ENCODE peak calls at places on chromosomes 2 and 18, in six cellular contexts. One of them, this sample, is unnamed.

GRCh38 chr2:98188351-98189046 is 101.5 kb downstream of the VWA3B start:
- DNase-seq in iris pigment epithelial cell: no peak
- DNase-seq in GM10248: no peak
- DNase-seq in RPMI7951: peak; percentile 11
- DNase-seq in stimulated activated CD4-positive, alpha-beta T cell treated with anti-CD3 and anti-CD28 coated beads, Interleukin-12 subunit alpha, Interleukin-12 subunit beta, amount 100 ng/mL, for 4 hours: no peak
- DNase-seq in endothelial cell: no peak
- DNase-seq in this sample: no peak

GRCh38 chr18:13703899-13704298 is 22.5 kb downstream of the FAM210A start:
- DNase-seq in endothelial cell: no peak
- DNase-seq in RPMI7951: peak; percentile 24
- DNase-seq in GM10248: no peak
- DNase-seq in iris pigment epithelial cell: peak; percentile 20
- DNase-seq in stimulated activated CD4-positive, alpha-beta T cell treated with anti-CD3 and anti-CD28 coated beads, Interleukin-12 subunit alpha, Interleukin-12 subunit beta, amount 100 ng/mL, for 4 hours: no peak
- DNase-seq in this sample: no peak

GRCh38 chr2:85255813-85256581 is 71.8 kb downstream of the TGOLN2 start:
- DNase-seq in GM10248: no peak
- DNase-seq in iris pigment epithelial cell: peak; percentile 57
- DNase-seq in endothelial cell: peak; percentile 49
- DNase-seq in stimulated activated CD4-positive, alpha-beta T cell treated with anti-CD3 and anti-CD28 coated beads, Interleukin-12 subunit alpha, Interleukin-12 subunit beta, amount 100 ng/mL, for 4 hours: no peak
- DNase-seq in RPMI7951: no peak
- DNase-seq in this sample: no peak

GRCh38 chr2:29281585-29281984 is 166.4 kb downstream of the CLIP4 start:
- DNase-seq in GM10248: no peak
- DNase-seq in stimulated activated CD4-positive, alpha-beta T cell treated with anti-CD3 and anti-CD28 coated beads, Interleukin-12 subunit alpha, Interleukin-12 subunit beta, amount 100 ng/mL, for 4 hours: no peak
- DNase-seq in endothelial cell: no peak
- DNase-seq in iris pigment epithelial cell: peak; percentile 65
- DNase-seq in RPMI7951: peak; percentile 66
- DNase-seq in this sample: no peak

GRCh38 chr18:34848695-34849094 is 138.6 kb downstream of the DTNA start:
- DNase-seq in endothelial cell: no peak
- DNase-seq in iris pigment epithelial cell: no peak
- DNase-seq in GM10248: no peak
- DNase-seq in RPMI7951: no peak
- DNase-seq in stimulated activated CD4-positive, alpha-beta T cell treated with anti-CD3 and anti-CD28 coated beads, Interleukin-12 subunit alpha, Interleukin-12 subunit beta, amount 100 ng/mL, for 4 hours: no peak
- DNase-seq in this sample: no peak

GRCh38 chr2:2823061-2823753 is 492.1 kb upstream of the MYT1L start:
- DNase-seq in stimulated activated CD4-positive, alpha-beta T cell treated with anti-CD3 and anti-CD28 coated beads, Interleukin-12 subunit alpha, Interleukin-12 subunit beta, amount 100 ng/mL, for 4 hours: no peak
- DNase-seq in GM10248: no peak
- DNase-seq in RPMI7951: no peak
- DNase-seq in iris pigment epithelial cell: no peak
- DNase-seq in endothelial cell: no peak
- DNase-seq in this sample: no peak

GRCh38 chr2:197940346-197940745 is 136.0 kb downstream of the PLCL1 start:
- DNase-seq in endothelial cell: no peak
- DNase-seq in GM10248: no peak
- DNase-seq in RPMI7951: no peak
- DNase-seq in stimulated activated CD4-positive, alpha-beta T cell treated with anti-CD3 and anti-CD28 coated beads, Interleukin-12 subunit alpha, Interleukin-12 subunit beta, amount 100 ng/mL, for 4 hours: no peak
- DNase-seq in iris pigment epithelial cell: no peak
- DNase-seq in this sample: no peak

GRCh38 chr18:34511435-34511834 is 198.7 kb upstream of the DTNA start:
- DNase-seq in endothelial cell: no peak
- DNase-seq in GM10248: no peak
- DNase-seq in iris pigment epithelial cell: no peak
- DNase-seq in stimulated activated CD4-positive, alpha-beta T cell treated with anti-CD3 and anti-CD28 coated beads, Interleukin-12 subunit alpha, Interleukin-12 subunit beta, amount 100 ng/mL, for 4 hours: no peak
- DNase-seq in RPMI7951: no peak
- DNase-seq in this sample: no peak

GRCh38 chr18:22848618-22849017 is 84.5 kb upstream of the RBBP8 start:
- DNase-seq in GM10248: no peak
- DNase-seq in stimulated activated CD4-positive, alpha-beta T cell treated with anti-CD3 and anti-CD28 coated beads, Interleukin-12 subunit alpha, Interleukin-12 subunit beta, amount 100 ng/mL, for 4 hours: no peak
- DNase-seq in iris pigment epithelial cell: peak; percentile 91
- DNase-seq in RPMI7951: no peak
- DNase-seq in endothelial cell: no peak
- DNase-seq in this sample: no peak

GRCh38 chr2:237433920-237434319 is 20.0 kb upstream of the COL6A3 start:
- DNase-seq in RPMI7951: no peak
- DNase-seq in endothelial cell: no peak
- DNase-seq in stimulated activated CD4-positive, alpha-beta T cell treated with anti-CD3 and anti-CD28 coated beads, Interleukin-12 subunit alpha, Interleukin-12 subunit beta, amount 100 ng/mL, for 4 hours: no peak
- DNase-seq in iris pigment epithelial cell: no peak
- DNase-seq in GM10248: no peak
- DNase-seq in this sample: no peak

GRCh38 chr2:65388051-65388531 is 44.3 kb downstream of the SPRED2 start:
- DNase-seq in endothelial cell: no peak
- DNase-seq in RPMI7951: peak; percentile 67
- DNase-seq in GM10248: peak; percentile 53
- DNase-seq in iris pigment epithelial cell: no peak
- DNase-seq in stimulated activated CD4-positive, alpha-beta T cell treated with anti-CD3 and anti-CD28 coated beads, Interleukin-12 subunit alpha, Interleukin-12 subunit beta, amount 100 ng/mL, for 4 hours: no peak
- DNase-seq in this sample: peak; percentile 40

GRCh38 chr2:226641008-226641407 is 158.6 kb downstream of the IRS1 start:
- DNase-seq in stimulated activated CD4-positive, alpha-beta T cell treated with anti-CD3 and anti-CD28 coated beads, Interleukin-12 subunit alpha, Interleukin-12 subunit beta, amount 100 ng/mL, for 4 hours: no peak
- DNase-seq in endothelial cell: no peak
- DNase-seq in RPMI7951: no peak
- DNase-seq in iris pigment epithelial cell: no peak
- DNase-seq in GM10248: no peak
- DNase-seq in this sample: no peak

GRCh38 chr2:239983004-239983778 is 42.0 kb downstream of the NDUFA10 start:
- DNase-seq in endothelial cell: no peak
- DNase-seq in GM10248: no peak
- DNase-seq in RPMI7951: no peak
- DNase-seq in stimulated activated CD4-positive, alpha-beta T cell treated with anti-CD3 and anti-CD28 coated beads, Interleukin-12 subunit alpha, Interleukin-12 subunit beta, amount 100 ng/mL, for 4 hours: no peak
- DNase-seq in iris pigment epithelial cell: no peak
- DNase-seq in this sample: no peak

GRCh38 chr2:183032200-183032794 is 6.0 kb downstream of the NCKAP1 start:
- DNase-seq in RPMI7951: no peak
- DNase-seq in GM10248: no peak
- DNase-seq in endothelial cell: no peak
- DNase-seq in iris pigment epithelial cell: peak; percentile 76
- DNase-seq in stimulated activated CD4-positive, alpha-beta T cell treated with anti-CD3 and anti-CD28 coated beads, Interleukin-12 subunit alpha, Interleukin-12 subunit beta, amount 100 ng/mL, for 4 hours: no peak
- DNase-seq in this sample: no peak

GRCh38 chr2:40257812-40258457 is 194.0 kb downstream of the SLC8A1 start:
- DNase-seq in iris pigment epithelial cell: no peak
- DNase-seq in endothelial cell: no peak
- DNase-seq in stimulated activated CD4-positive, alpha-beta T cell treated with anti-CD3 and anti-CD28 coated beads, Interleukin-12 subunit alpha, Interleukin-12 subunit beta, amount 100 ng/mL, for 4 hours: no peak
- DNase-seq in RPMI7951: no peak
- DNase-seq in GM10248: no peak
- DNase-seq in this sample: no peak

This sample was measured in GM12891.